ENCODE peak calls at places on chromosomes 3 and 15, in five cellular contexts. C is central memory CD8-positive, alpha-beta T cell; J is cardiac muscle cell; X is OCI-LY7; H is AG20443. M is an unnamed sample.

GRCh38 chr3:183991403-183991802 is 26.3 kb downstream of the ABCC5 start:
- DNase-seq in C (no peak), J (no peak), X (no peak), H (no peak), M (no peak)

GRCh38 chr3:161305095-161305991 is 66.0 kb downstream of the SPTSSB start:
- DNase-seq in C (no peak), J (no peak), X (peak; percentile 25), H (peak; percentile 45), M (peak; percentile 10)

GRCh38 chr3:183208260-183208659 is 44.8 kb upstream of the B3GNT5 start:
- DNase-seq in C (no peak), J (no peak), X (no peak), H (no peak), M (no peak)

GRCh38 chr15:73822998-73823397 is 50.4 kb upstream of the TBC1D21 start:
- DNase-seq in C (no peak), J (peak; percentile 70), X (no peak), H (peak; percentile 63), M (no peak)

GRCh38 chr3:140859592-140860336 is 81.9 kb upstream of the SLC25A36 start:
- DNase-seq in C (no peak), J (no peak), X (peak; percentile 33), H (no peak), M (no peak)

GRCh38 chr3:193897791-193898190 is 238.2 kb upstream of the HES1 start:
- DNase-seq in C (no peak), J (peak; percentile 22), X (no peak), H (no peak), M (no peak)

GRCh38 chr15:99682455-99682854 is 50.8 kb downstream of the LYSMD4 start:
- DNase-seq in C (no peak), J (no peak), X (peak; percentile 8), H (peak; percentile 49), M (peak; percentile 70)

GRCh38 chr3:53802256-53802880 is 43.9 kb downstream of the CHDH start:
- DNase-seq in C (no peak), J (no peak), X (no peak), H (no peak), M (no peak)

GRCh38 chr3:142501004-142501926 is 53.4 kb upstream of the XRN1 start:
- DNase-seq in C (no peak), J (no peak), X (no peak), H (peak; percentile 47), M (peak; percentile 95)

GRCh38 chr3:195873281-195873887 is 35.0 kb downstream of the TNK2 start:
- DNase-seq in C (no peak), J (no peak), X (no peak), H (no peak), M (no peak)

GRCh38 chr3:182730675-182731042 is 62.6 kb upstream of the ATP11B start:
- DNase-seq in C (no peak), J (no peak), X (no peak), H (no peak), M (no peak)

GRCh38 chr3:194129581-194130133 is 6.3 kb upstream of the HES1 start:
- DNase-seq in C (no peak), J (peak; percentile 40), X (no peak), H (no peak), M (no peak)

GRCh38 chr3:134211797-134212196 is 38.9 kb downstream of the RYK start:
- DNase-seq in C (no peak), J (peak; percentile 81), X (peak; percentile 23), H (peak; percentile 65), M (peak; percentile 46)

GRCh38 chr3:177102526-177102925 is 94.8 kb downstream of the TBL1XR1 start:
- DNase-seq in C (no peak), J (peak; percentile 61), X (no peak), H (peak; percentile 10), M (no peak)

GRCh38 chr15:43912991-43913927 is 86.5 kb downstream of the WDR76 start:
- DNase-seq in C (no peak), J (no peak), X (no peak), H (peak; percentile 86), M (peak; percentile 98)

GRCh38 chr15:25171856-25172687 is 217.3 kb downstream of the SNRPN start:
- DNase-seq in C (peak; percentile 8), J (no peak), X (no peak), H (no peak), M (no peak)

M was measured in HFFc6.